ENCODE peak calls at places on chromosomes 5 and 9, in ten cellular contexts. One of them, this sample, is unnamed.

GRCh38 chr5:10707198-10708187 is 53.5 kb downstream of the DAP start:
- DNase-seq in WTC11: no peak
- DNase-seq in prostate gland: no peak
- DNase-seq in neural crest cell: no peak
- DNase-seq in progenitor cell of endocrine pancreas: no peak
- DNase-seq in LHCN-M2: no peak
- DNase-seq in activated effector memory CD4-positive, alpha-beta T cell treated with anti-CD3 and anti-CD28 coated beads, Interleukin-2, amount 50 U/mL, for 16 hours: no peak
- DNase-seq in activated CD8-positive, alpha-beta memory T cell treated with anti-CD3 and anti-CD28 coated beads for 1 hour: no peak
- DNase-seq in mucosa of descending colon: no peak
- DNase-seq in HuH-7.5: no peak
- DNase-seq in this sample: no peak

GRCh38 chr9:20790721-20791120 is 106.7 kb downstream of the FOCAD start:
- DNase-seq in progenitor cell of endocrine pancreas: no peak
- DNase-seq in activated CD8-positive, alpha-beta memory T cell treated with anti-CD3 and anti-CD28 coated beads for 1 hour: no peak
- DNase-seq in prostate gland: no peak
- DNase-seq in WTC11: no peak
- DNase-seq in LHCN-M2: no peak
- DNase-seq in neural crest cell: no peak
- DNase-seq in HuH-7.5: no peak
- DNase-seq in activated effector memory CD4-positive, alpha-beta T cell treated with anti-CD3 and anti-CD28 coated beads, Interleukin-2, amount 50 U/mL, for 16 hours: no peak
- DNase-seq in mucosa of descending colon: no peak
- DNase-seq in this sample: no peak

GRCh38 chr9:31183866-31184265 is 1200.6 kb upstream of the ACO1 start:
- DNase-seq in HuH-7.5: no peak
- DNase-seq in WTC11: no peak
- DNase-seq in LHCN-M2: no peak
- DNase-seq in neural crest cell: no peak
- DNase-seq in activated effector memory CD4-positive, alpha-beta T cell treated with anti-CD3 and anti-CD28 coated beads, Interleukin-2, amount 50 U/mL, for 16 hours: no peak
- DNase-seq in activated CD8-positive, alpha-beta memory T cell treated with anti-CD3 and anti-CD28 coated beads for 1 hour: no peak
- DNase-seq in mucosa of descending colon: no peak
- DNase-seq in prostate gland: no peak
- DNase-seq in progenitor cell of endocrine pancreas: no peak
- DNase-seq in this sample: no peak

GRCh38 chr5:145178667-145179523 is 656.2 kb downstream of the PRELID2 start:
- DNase-seq in WTC11: no peak
- DNase-seq in activated CD8-positive, alpha-beta memory T cell treated with anti-CD3 and anti-CD28 coated beads for 1 hour: no peak
- DNase-seq in LHCN-M2: peak; percentile 4
- DNase-seq in progenitor cell of endocrine pancreas: no peak
- DNase-seq in neural crest cell: no peak
- DNase-seq in activated effector memory CD4-positive, alpha-beta T cell treated with anti-CD3 and anti-CD28 coated beads, Interleukin-2, amount 50 U/mL, for 16 hours: no peak
- DNase-seq in HuH-7.5: no peak
- DNase-seq in mucosa of descending colon: no peak
- DNase-seq in prostate gland: no peak
- DNase-seq in this sample: no peak

GRCh38 chr5:139755892-139756671 is 39.5 kb upstream of the PSD2 start:
- DNase-seq in WTC11: peak; percentile 66
- DNase-seq in activated CD8-positive, alpha-beta memory T cell treated with anti-CD3 and anti-CD28 coated beads for 1 hour: no peak
- DNase-seq in HuH-7.5: no peak
- DNase-seq in LHCN-M2: no peak
- DNase-seq in mucosa of descending colon: no peak
- DNase-seq in activated effector memory CD4-positive, alpha-beta T cell treated with anti-CD3 and anti-CD28 coated beads, Interleukin-2, amount 50 U/mL, for 16 hours: no peak
- DNase-seq in neural crest cell: peak; percentile 30
- DNase-seq in progenitor cell of endocrine pancreas: no peak
- DNase-seq in prostate gland: no peak
- DNase-seq in this sample: no peak

GRCh38 chr9:686381-686813 is 155.1 kb upstream of the DMRT1 start:
- DNase-seq in mucosa of descending colon: no peak
- DNase-seq in progenitor cell of endocrine pancreas: no peak
- DNase-seq in WTC11: no peak
- DNase-seq in activated CD8-positive, alpha-beta memory T cell treated with anti-CD3 and anti-CD28 coated beads for 1 hour: no peak
- DNase-seq in neural crest cell: no peak
- DNase-seq in activated effector memory CD4-positive, alpha-beta T cell treated with anti-CD3 and anti-CD28 coated beads, Interleukin-2, amount 50 U/mL, for 16 hours: no peak
- DNase-seq in prostate gland: peak; percentile 56
- DNase-seq in HuH-7.5: no peak
- DNase-seq in LHCN-M2: peak; percentile 50
- DNase-seq in this sample: no peak

GRCh38 chr5:169153405-169153804 is 147.5 kb downstream of the SLIT3 start:
- DNase-seq in neural crest cell: no peak
- DNase-seq in mucosa of descending colon: no peak
- DNase-seq in WTC11: no peak
- DNase-seq in LHCN-M2: no peak
- DNase-seq in activated CD8-positive, alpha-beta memory T cell treated with anti-CD3 and anti-CD28 coated beads for 1 hour: no peak
- DNase-seq in activated effector memory CD4-positive, alpha-beta T cell treated with anti-CD3 and anti-CD28 coated beads, Interleukin-2, amount 50 U/mL, for 16 hours: no peak
- DNase-seq in prostate gland: no peak
- DNase-seq in progenitor cell of endocrine pancreas: no peak
- DNase-seq in HuH-7.5: no peak
- DNase-seq in this sample: no peak

GRCh38 chr5:179225387-179225786 is 119.9 kb downstream of the ADAMTS2 start:
- DNase-seq in mucosa of descending colon: no peak
- DNase-seq in progenitor cell of endocrine pancreas: no peak
- DNase-seq in prostate gland: no peak
- DNase-seq in neural crest cell: no peak
- DNase-seq in activated effector memory CD4-positive, alpha-beta T cell treated with anti-CD3 and anti-CD28 coated beads, Interleukin-2, amount 50 U/mL, for 16 hours: peak; percentile 33
- DNase-seq in activated CD8-positive, alpha-beta memory T cell treated with anti-CD3 and anti-CD28 coated beads for 1 hour: no peak
- DNase-seq in LHCN-M2: no peak
- DNase-seq in HuH-7.5: no peak
- DNase-seq in WTC11: peak; percentile 4
- DNase-seq in this sample: no peak

GRCh38 chr5:18761801-18762200 is 1127.5 kb downstream of the TAF11L14 start:
- DNase-seq in LHCN-M2: peak; percentile 5
- DNase-seq in activated CD8-positive, alpha-beta memory T cell treated with anti-CD3 and anti-CD28 coated beads for 1 hour: no peak
- DNase-seq in activated effector memory CD4-positive, alpha-beta T cell treated with anti-CD3 and anti-CD28 coated beads, Interleukin-2, amount 50 U/mL, for 16 hours: no peak
- DNase-seq in WTC11: no peak
- DNase-seq in neural crest cell: no peak
- DNase-seq in mucosa of descending colon: no peak
- DNase-seq in progenitor cell of endocrine pancreas: no peak
- DNase-seq in prostate gland: no peak
- DNase-seq in HuH-7.5: no peak
- DNase-seq in this sample: no peak

GRCh38 chr9:74721696-74722660 is 165.7 kb downstream of the TRPM6 start:
- DNase-seq in prostate gland: no peak
- DNase-seq in activated CD8-positive, alpha-beta memory T cell treated with anti-CD3 and anti-CD28 coated beads for 1 hour: no peak
- DNase-seq in mucosa of descending colon: no peak
- DNase-seq in progenitor cell of endocrine pancreas: no peak
- DNase-seq in neural crest cell: no peak
- DNase-seq in HuH-7.5: peak; percentile 12
- DNase-seq in LHCN-M2: no peak
- DNase-seq in WTC11: no peak
- DNase-seq in activated effector memory CD4-positive, alpha-beta T cell treated with anti-CD3 and anti-CD28 coated beads, Interleukin-2, amount 50 U/mL, for 16 hours: no peak
- DNase-seq in this sample: no peak

GRCh38 chr9:5626727-5627634 is 1.9 kb upstream of the RIC1 start:
- DNase-seq in neural crest cell: no peak
- DNase-seq in progenitor cell of endocrine pancreas: no peak
- DNase-seq in LHCN-M2: peak; percentile 84
- DNase-seq in activated CD8-positive, alpha-beta memory T cell treated with anti-CD3 and anti-CD28 coated beads for 1 hour: no peak
- DNase-seq in prostate gland: peak; percentile 22
- DNase-seq in HuH-7.5: no peak
- DNase-seq in activated effector memory CD4-positive, alpha-beta T cell treated with anti-CD3 and anti-CD28 coated beads, Interleukin-2, amount 50 U/mL, for 16 hours: peak; percentile 76
- DNase-seq in WTC11: no peak
- DNase-seq in mucosa of descending colon: no peak
- DNase-seq in this sample: peak; percentile 17

GRCh38 chr5:127650022-127650421 is 1.1 kb downstream of the CTXN3 start:
- DNase-seq in prostate gland: no peak
- DNase-seq in LHCN-M2: no peak
- DNase-seq in progenitor cell of endocrine pancreas: no peak
- DNase-seq in neural crest cell: no peak
- DNase-seq in activated CD8-positive, alpha-beta memory T cell treated with anti-CD3 and anti-CD28 coated beads for 1 hour: no peak
- DNase-seq in WTC11: no peak
- DNase-seq in activated effector memory CD4-positive, alpha-beta T cell treated with anti-CD3 and anti-CD28 coated beads, Interleukin-2, amount 50 U/mL, for 16 hours: no peak
- DNase-seq in HuH-7.5: no peak
- DNase-seq in mucosa of descending colon: no peak
- DNase-seq in this sample: no peak